ENCODE peak calls at places on chromosomes 13 and 19, in ten cellular contexts. Y is CD8-positive, alpha-beta memory T cell; B is right atrium auricular region; F is mucosa of descending colon; D is T-helper 17 cell; T is tibial artery; V is COLO829; Q is occipital lobe; E is AG08396; A is retinal pigment epithelial cell. W is an unnamed sample.

GRCh38 chr13:77751513-77752456 is 54.3 kb downstream of the SLAIN1 start:
- DNase-seq in Y (peak; percentile 2), B (no peak), F (no peak), D (peak; percentile 25), T (no peak), V (peak; percentile 73), Q (peak; percentile 7), E (peak; percentile 30), A (no peak), W (peak; percentile 85)

GRCh38 chr13:45121421-45121820 is 1.1 kb downstream of the GTF2F2 start:
- DNase-seq in Y (no peak), B (no peak), F (no peak), D (no peak), T (no peak), V (no peak), Q (no peak), E (no peak), A (no peak), W (no peak)

GRCh38 chr19:42420055-42420544 is 7.1 kb downstream of the LIPE start:
- DNase-seq in Y (peak; percentile 62), B (no peak), F (no peak), D (peak; percentile 74), T (no peak), V (peak; percentile 60), Q (no peak), E (peak; percentile 77), A (no peak), W (peak; percentile 48)

GRCh38 chr19:8304841-8305621 is 3.1 kb downstream of the CD320 start:
- DNase-seq in Y (peak; percentile 14), B (peak; percentile 49), F (peak; percentile 56), D (peak; percentile 4), T (no peak), V (peak; percentile 38), Q (no peak), E (no peak), A (no peak), W (no peak)

GRCh38 chr13:106597190-106597589 is 29.3 kb upstream of the ARGLU1 start:
- DNase-seq in Y (no peak), B (peak; percentile 70), F (no peak), D (no peak), T (peak; percentile 51), V (no peak), Q (no peak), E (no peak), A (no peak), W (no peak)

GRCh38 chr19:55594996-55595530 is 4.3 kb downstream of the FIZ1 start:
- DNase-seq in Y (no peak), B (no peak), F (no peak), D (no peak), T (no peak), V (no peak), Q (no peak), E (no peak), A (no peak), W (no peak)

GRCh38 chr19:32039446-32039845 is 306.0 kb upstream of the ZNF507 start:
- DNase-seq in Y (no peak), B (no peak), F (no peak), D (no peak), T (no peak), V (no peak), Q (no peak), E (no peak), A (no peak), W (no peak)

GRCh38 chr13:72431981-72432617 is 295.3 kb downstream of the MZT1 start:
- DNase-seq in Y (no peak), B (no peak), F (no peak), D (no peak), T (no peak), V (no peak), Q (no peak), E (no peak), A (no peak), W (no peak)

GRCh38 chr13:98909016-98909415 is 68.8 kb downstream of the DOCK9 start:
- DNase-seq in Y (no peak), B (no peak), F (no peak), D (no peak), T (no peak), V (peak; percentile 46), Q (no peak), E (peak; percentile 8), A (no peak), W (no peak)

GRCh38 chr19:13770013-13770635 is 4.1 kb upstream of the C19orf53 start:
- DNase-seq in Y (no peak), B (no peak), F (no peak), D (no peak), T (no peak), V (no peak), Q (no peak), E (no peak), A (no peak), W (no peak)

GRCh38 chr19:4088065-4088679 is 21.5 kb upstream of the ZBTB7A start:
- DNase-seq in Y (no peak), B (no peak), F (no peak), D (no peak), T (no peak), V (no peak), Q (no peak), E (no peak), A (no peak), W (no peak)

GRCh38 chr19:34155686-34156085 is 16.6 kb upstream of the LSM14A start:
- DNase-seq in Y (no peak), B (no peak), F (no peak), D (no peak), T (no peak), V (no peak), Q (no peak), E (no peak), A (no peak), W (no peak)

GRCh38 chr19:46133777-46134231 is 9.3 kb upstream of the IGFL3 start:
- DNase-seq in Y (no peak), B (no peak), F (no peak), D (no peak), T (no peak), V (no peak), Q (no peak), E (no peak), A (no peak), W (no peak)

GRCh38 chr13:23701646-23702045 is 131.4 kb downstream of the TNFRSF19 start:
- DNase-seq in Y (no peak), B (peak; percentile 92), F (peak; percentile 78), D (no peak), T (peak; percentile 93), V (no peak), Q (no peak), E (peak; percentile 75), A (no peak), W (no peak)

GRCh38 chr19:6276447-6276846 is 3.3 kb downstream of the MLLT1 start:
- DNase-seq in Y (no peak), B (peak; percentile 87), F (peak; percentile 70), D (no peak), T (peak; percentile 89), V (no peak), Q (no peak), E (no peak), A (no peak), W (no peak)

GRCh38 chr19:7818806-7819205 is 11.2 kb upstream of the EVI5L start:
- DNase-seq in Y (no peak), B (no peak), F (no peak), D (no peak), T (no peak), V (no peak), Q (no peak), E (no peak), A (no peak), W (no peak)